ENCODE peak calls at places on chromosomes 5 and 9, in seven cellular contexts. W is A549, U is GM12878, J is K562, B is H1, F is HepG2, E is SK-N-SH. Y is an unnamed sample.

GRCh38 chr5:71662381-71662780 is 56.7 kb upstream of the CARTPT start:
- DNase-seq in W (no peak), U (no peak), J (no peak), B (no peak), F (no peak), E (no peak), Y (no peak)

GRCh38 chr5:109692011-109692410 is 2.3 kb downstream of the MAN2A1 start:
- DNase-seq in W (no peak), U (no peak), J (peak; percentile 37), B (no peak), F (no peak), E (no peak), Y (no peak)

GRCh38 chr5:78597858-78598415 is 50.6 kb downstream of the LHFPL2 start:
- DNase-seq in W (no peak), U (no peak), J (no peak), B (no peak), F (no peak), E (no peak), Y (no peak)

GRCh38 chr9:93625000-93625399 is 48.6 kb downstream of the PHF2 start:
- DNase-seq in W (no peak), U (no peak), J (no peak), B (no peak), F (no peak), E (no peak), Y (no peak)

GRCh38 chr5:178505639-178506407 is 84.4 kb downstream of the COL23A1 start:
- DNase-seq in W (no peak), U (no peak), J (no peak), B (no peak), F (no peak), E (no peak), Y (no peak)

GRCh38 chr9:104863180-104863883 is 64.6 kb downstream of the ABCA1 start:
- DNase-seq in W (peak; percentile 75), U (peak; percentile 7), J (peak; percentile 70), B (no peak), F (peak; percentile 59), E (peak; percentile 82), Y (peak; percentile 54)

GRCh38 chr5:26864061-26864460 is 174.3 kb downstream of the CDH9 start:
- DNase-seq in W (no peak), U (no peak), J (no peak), B (no peak), F (no peak), E (no peak), Y (no peak)

GRCh38 chr5:76953551-76954382 is 922 bp downstream of the CRHBP start:
- DNase-seq in W (no peak), U (no peak), J (no peak), B (no peak), F (no peak), E (peak; percentile 62), Y (peak; percentile 55)

GRCh38 chr9:126907058-126907457 is 7.5 kb upstream of the RALGPS1 start:
- DNase-seq in W (no peak), U (no peak), J (no peak), B (no peak), F (no peak), E (no peak), Y (no peak)

GRCh38 chr5:110104048-110104725 is 414.5 kb downstream of the MAN2A1 start:
- DNase-seq in W (no peak), U (no peak), J (no peak), B (no peak), F (no peak), E (no peak), Y (no peak)

GRCh38 chr9:91101598-91102168 is 260.0 kb downstream of the AUH start:
- DNase-seq in W (no peak), U (no peak), J (no peak), B (no peak), F (no peak), E (no peak), Y (no peak)

GRCh38 chr5:40291338-40291737 is 388.4 kb upstream of the PTGER4 start:
- DNase-seq in W (no peak), U (no peak), J (no peak), B (no peak), F (no peak), E (no peak), Y (no peak)

GRCh38 chr5:126139773-126140172 is 283.4 kb upstream of the GRAMD2B start:
- DNase-seq in W (no peak), U (no peak), J (no peak), B (no peak), F (no peak), E (no peak), Y (no peak)

GRCh38 chr9:543478-543877 is 298.0 kb upstream of the DMRT1 start:
- DNase-seq in W (no peak), U (no peak), J (no peak), B (no peak), F (no peak), E (no peak), Y (no peak)

GRCh38 chr5:13143630-13144029 is 800.9 kb downstream of the DNAH5 start:
- DNase-seq in W (no peak), U (no peak), J (no peak), B (no peak), F (no peak), E (no peak), Y (no peak)

GRCh38 chr9:109068764-109069163 is 51.0 kb downstream of the TMEM245 start:
- DNase-seq in W (no peak), U (no peak), J (no peak), B (no peak), F (no peak), E (no peak), Y (no peak)

GRCh38 chr9:129027685-129028191 is 393 bp downstream of the SH3GLB2 start:
- DNase-seq in W (peak; percentile 44), U (no peak), J (peak; percentile 56), B (no peak), F (peak; percentile 24), E (no peak), Y (no peak)

GRCh38 chr9:82456621-82457020 is 468.0 kb downstream of the SPATA31D1 start:
- DNase-seq in W (no peak), U (no peak), J (no peak), B (no peak), F (no peak), E (no peak), Y (no peak)

GRCh38 chr9:99309540-99309939 is 87.5 kb downstream of the SEC61B start:
- DNase-seq in W (no peak), U (no peak), J (no peak), B (no peak), F (no peak), E (no peak), Y (no peak)
- TF ChIP-seq USF2 in W (no peak), U (no peak), J (no peak), B (no peak), F (no peak), E (no peak), Y (no peak)

DNA sequence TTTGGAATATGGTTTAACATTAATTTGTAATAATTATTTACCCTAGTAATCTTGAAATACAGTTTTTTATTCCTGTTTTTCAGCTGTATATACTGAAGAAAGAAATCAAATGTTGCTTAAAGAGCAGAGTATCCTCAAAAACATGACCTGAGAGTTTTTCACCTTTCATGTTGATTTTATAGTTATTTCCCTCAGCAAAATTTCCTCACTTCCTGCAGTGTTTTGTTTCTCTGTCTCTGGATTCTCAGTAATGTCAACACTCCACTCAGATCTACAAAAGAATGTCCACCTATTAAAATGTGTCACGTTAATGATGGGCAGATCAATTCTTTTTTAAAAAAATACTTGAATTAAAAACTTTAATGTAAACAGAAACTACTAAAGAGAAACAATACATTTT is 398.3 kb downstream of the ANXA1 start:
- DNase-seq in W (no peak), U (no peak), J (no peak), B (no peak), F (peak; percentile 31), E (no peak), Y (no peak)
- TF ChIP-seq MAX in W (no peak), U (no peak), J (no peak), B (no peak), F (no peak), E (no peak), Y (no peak)

GRCh38 chr5:132394681-132395259 is 25.3 kb downstream of the SLC22A5 start:
- DNase-seq in W (no peak), U (no peak), J (no peak), B (no peak), F (no peak), E (no peak), Y (no peak)
- TF ChIP-seq USF2 in W (no peak), U (no peak), J (no peak), B (no peak), F (no peak), E (no peak), Y (no peak)

GRCh38 chr9:92242779-92243136 is 50.7 kb downstream of the IARS1 start:
- DNase-seq in W (no peak), U (no peak), J (no peak), B (no peak), F (no peak), E (no peak), Y (no peak)

GRCh38 chr9:92247296-92247695 is 46.2 kb downstream of the IARS1 start:
- DNase-seq in W (no peak), U (no peak), J (no peak), B (no peak), F (no peak), E (no peak), Y (no peak)

GRCh38 chr9:92253656-92254055 is 39.8 kb downstream of the IARS1 start:
- DNase-seq in W (no peak), U (no peak), J (no peak), B (no peak), F (no peak), E (no peak), Y (no peak)

GRCh38 chr9:92245005-92245797 is 48.3 kb downstream of the IARS1 start:
- DNase-seq in W (no peak), U (no peak), J (no peak), B (no peak), F (no peak), E (no peak), Y (no peak)

DNA sequence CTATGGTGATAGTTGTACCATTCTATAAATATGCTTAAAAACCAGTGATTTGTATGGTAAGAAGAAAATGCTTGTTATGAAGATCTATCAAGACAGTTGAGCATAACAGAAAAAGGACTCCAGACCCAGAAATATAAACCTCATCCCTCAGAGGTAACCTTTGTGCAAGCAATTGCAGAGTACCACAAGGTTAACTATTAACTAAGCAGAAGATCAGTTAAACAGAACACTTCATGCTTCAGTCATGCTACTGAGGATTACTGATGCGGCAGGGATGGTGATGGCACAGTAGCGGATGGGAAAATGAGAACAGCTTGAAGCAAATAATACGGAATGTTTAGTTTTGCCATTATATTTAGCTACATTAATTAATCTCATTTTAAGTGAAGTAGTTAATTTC is 45.5 kb downstream of the IARS1 start:
- DNase-seq in W (no peak), U (no peak), J (no peak), B (no peak), F (peak; percentile 73), E (no peak), Y (no peak)
- TF ChIP-seq MAX in W (no peak), U (no peak), J (no peak), B (no peak), F (no peak), E (no peak), Y (no peak)

DNA sequence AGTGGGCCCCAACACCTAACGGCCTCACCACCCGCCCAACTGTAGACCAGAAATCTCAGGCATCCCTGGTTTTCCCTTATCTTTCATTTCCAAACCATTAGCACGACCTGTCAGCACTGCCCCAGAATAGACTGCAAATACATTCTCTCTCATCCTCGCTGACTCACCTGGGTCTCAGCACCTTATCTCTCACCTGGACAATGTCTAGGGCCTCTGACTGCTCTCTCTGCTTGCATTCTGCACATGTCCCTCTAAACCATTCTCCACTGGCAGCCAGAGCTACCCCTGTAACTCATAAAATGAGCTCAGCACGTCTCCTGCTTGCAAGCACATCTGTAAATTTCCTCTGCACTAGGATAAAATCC is 12.7 kb downstream of the CKMT2 start:
- DNase-seq in W (no peak), U (no peak), J (no peak), B (no peak), F (no peak), E (no peak), Y (no peak)
- TF ChIP-seq USF2 in W (no peak), U (no peak), J (no peak), B (no peak), F (no peak), E (no peak), Y (no peak)

Y was measured in WTC11.